ENCODE peak calls at places on chromosomes 1 and 21, in four cellular contexts. L is K562, M is H1, S is GM12878. N is an unnamed sample.

GRCh38 chr21:37139902-37140301 is 66.8 kb downstream of the TTC3 start:
- DNase-seq in L (no peak), M (no peak), S (no peak), N (no peak)

GRCh38 chr1:242890211-242890741 is 364.8 kb downstream of the CEP170 start:
- DNase-seq in L (no peak), M (peak), S (no peak), N (peak)

GRCh38 chr1:248828845-248829244 is 3.1 kb upstream of the SH3BP5L start:
- DNase-seq in L (peak), M (no peak), S (no peak), N (peak)

GRCh38 chr1:223455470-223455869 is 62.3 kb downstream of the CCDC185 start:
- DNase-seq in L (no peak), M (no peak), S (no peak), N (no peak)

GRCh38 chr1:226181996-226182714 is 4.4 kb downstream of the ACBD3 start:
- DNase-seq in L (no peak), M (no peak), S (no peak), N (peak)

GRCh38 chr1:55321947-55322346 is 106.8 kb upstream of the USP24 start:
- DNase-seq in L (no peak), M (no peak), S (no peak), N (peak)

GRCh38 chr1:87588445-87588844 is 259.8 kb downstream of the LMO4 start:
- DNase-seq in L (no peak), M (no peak), S (peak), N (no peak)

GRCh38 chr21:35573472-35574389 is 486.6 kb downstream of the SETD4 start:
- DNase-seq in L (no peak), M (no peak), S (no peak), N (no peak)

GRCh38 chr1:163836446-163836845 is 514.7 kb downstream of the NUF2 start:
- DNase-seq in L (no peak), M (no peak), S (no peak), N (no peak)

DNA sequence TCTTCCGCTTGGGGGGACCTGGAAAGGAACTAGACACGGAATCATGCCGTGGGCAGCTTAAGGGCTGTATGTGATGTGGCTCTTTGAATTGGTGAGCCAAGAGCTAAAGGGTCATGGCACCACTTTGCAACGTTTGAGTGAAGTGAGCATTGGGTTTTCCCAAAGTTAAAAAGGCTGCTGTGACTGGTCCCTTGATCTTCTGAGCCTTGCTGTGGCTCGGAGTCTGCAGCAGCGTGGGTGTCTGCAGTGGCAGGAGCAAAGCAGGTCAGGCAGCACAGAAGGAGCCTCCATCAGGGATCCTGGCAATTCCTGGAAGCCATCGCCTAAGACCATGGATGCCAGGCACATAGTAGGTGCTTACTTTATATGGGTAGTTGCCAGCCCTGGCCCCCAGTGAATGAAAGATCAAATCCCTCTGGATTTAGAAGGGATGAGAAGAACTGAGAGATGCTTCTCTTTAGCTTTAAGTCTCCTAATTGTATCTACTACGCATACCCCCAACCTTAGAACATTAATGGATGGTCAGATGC is 1.8 kb downstream of the SMYD2 start:
- DNase-seq in L (no peak), M (no peak), S (no peak), N (no peak)
- TF ChIP-seq HDAC2 in L (no peak), M (no peak), S (no peak), N (no peak)

GRCh38 chr1:39852214-39852791 is 31.0 kb downstream of the TRIT1 start:
- DNase-seq in L (no peak), M (no peak), S (no peak), N (no peak)

GRCh38 chr1:39852876-39853275 is 30.4 kb downstream of the TRIT1 start:
- DNase-seq in L (no peak), M (no peak), S (no peak), N (no peak)

GRCh38 chr1:39847940-39848339 is 35.4 kb downstream of the TRIT1 start:
- DNase-seq in L (no peak), M (no peak), S (no peak), N (no peak)

GRCh38 chr1:39849203-39849602 is 34.1 kb downstream of the TRIT1 start:
- DNase-seq in L (no peak), M (no peak), S (no peak), N (no peak)

GRCh38 chr1:39850606-39851216 is 32.6 kb downstream of the TRIT1 start:
- DNase-seq in L (no peak), M (no peak), S (no peak), N (no peak)
- TF ChIP-seq HDAC2 in L (no peak), M (no peak), S (no peak), N (no peak)

DNA sequence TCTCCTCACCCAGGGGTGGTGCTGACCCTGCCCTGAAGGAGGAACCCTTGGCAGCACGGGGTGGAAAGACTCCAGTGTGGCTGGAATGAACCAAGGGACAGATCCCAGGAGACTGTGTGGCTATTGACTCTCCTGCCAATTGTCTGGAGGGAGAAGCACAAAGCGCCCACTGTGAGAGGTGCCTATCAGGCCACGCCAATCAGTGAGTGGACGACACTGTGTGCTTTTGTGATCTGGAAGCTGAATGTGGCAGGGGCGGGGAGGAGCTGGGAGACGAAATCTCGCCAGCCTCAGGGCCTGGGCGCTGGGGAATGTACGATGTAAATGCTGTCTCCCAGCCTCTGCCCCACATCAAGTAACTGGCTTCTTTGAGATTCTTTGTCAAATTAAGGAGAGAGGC is 167.1 kb downstream of the ZBTB18 start:
- DNase-seq in L (no peak), M (no peak), S (no peak), N (no peak)
- TF ChIP-seq HDAC2 in L (no peak), M (no peak), S (no peak), N (no peak)

GRCh38 chr21:41630249-41630648 is 122.3 kb upstream of the TMPRSS2 start:
- DNase-seq in L (no peak), M (no peak), S (no peak), N (peak)
- TF ChIP-seq HDAC2 in L (no peak), M (no peak), S (no peak), N (no peak)

GRCh38 chr1:25770541-25771245 is 29.3 kb upstream of the SELENON start:
- DNase-seq in L (no peak), M (no peak), S (no peak), N (no peak)
- TF ChIP-seq HDAC2 in L (no peak), M (no peak), S (no peak), N (no peak)

DNA sequence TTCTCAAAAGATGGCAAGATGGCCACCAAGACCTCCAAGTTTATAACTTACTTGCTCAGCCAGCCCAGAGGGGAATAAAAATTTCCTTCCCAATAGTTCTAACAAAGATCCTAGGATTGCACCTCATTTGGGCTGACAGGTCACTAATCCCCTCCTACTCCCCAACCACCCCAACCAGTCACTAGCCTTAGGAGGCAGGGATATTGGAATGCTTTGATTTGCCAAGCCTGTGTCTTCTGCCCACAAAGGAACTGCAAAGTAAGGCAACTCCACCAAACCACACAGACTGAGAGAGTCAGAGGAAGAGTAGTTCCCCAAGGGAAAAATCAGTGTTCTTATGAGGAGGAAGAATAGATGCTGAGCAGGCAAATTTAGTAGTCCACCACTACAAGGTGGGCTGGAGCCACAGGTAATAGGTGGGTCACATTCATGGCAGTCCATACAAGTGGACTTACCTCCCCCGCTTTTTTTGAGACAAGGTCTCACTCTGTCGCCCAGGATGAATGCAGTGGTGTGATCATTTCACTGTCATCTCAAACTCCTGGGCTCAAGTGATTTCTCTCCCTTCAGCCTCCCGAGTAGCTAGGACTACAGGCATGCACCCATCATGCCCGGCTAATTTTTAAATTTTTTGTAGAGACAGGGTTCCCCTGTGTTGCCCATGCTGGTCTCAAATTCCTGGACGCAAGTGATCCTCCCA is 3.7 kb upstream of the TMEM39B start:
- DNase-seq in L (no peak), M (no peak), S (no peak), N (no peak)
- TF ChIP-seq HDAC2 in L (no peak), M (no peak), S (no peak), N (no peak)

DNA sequence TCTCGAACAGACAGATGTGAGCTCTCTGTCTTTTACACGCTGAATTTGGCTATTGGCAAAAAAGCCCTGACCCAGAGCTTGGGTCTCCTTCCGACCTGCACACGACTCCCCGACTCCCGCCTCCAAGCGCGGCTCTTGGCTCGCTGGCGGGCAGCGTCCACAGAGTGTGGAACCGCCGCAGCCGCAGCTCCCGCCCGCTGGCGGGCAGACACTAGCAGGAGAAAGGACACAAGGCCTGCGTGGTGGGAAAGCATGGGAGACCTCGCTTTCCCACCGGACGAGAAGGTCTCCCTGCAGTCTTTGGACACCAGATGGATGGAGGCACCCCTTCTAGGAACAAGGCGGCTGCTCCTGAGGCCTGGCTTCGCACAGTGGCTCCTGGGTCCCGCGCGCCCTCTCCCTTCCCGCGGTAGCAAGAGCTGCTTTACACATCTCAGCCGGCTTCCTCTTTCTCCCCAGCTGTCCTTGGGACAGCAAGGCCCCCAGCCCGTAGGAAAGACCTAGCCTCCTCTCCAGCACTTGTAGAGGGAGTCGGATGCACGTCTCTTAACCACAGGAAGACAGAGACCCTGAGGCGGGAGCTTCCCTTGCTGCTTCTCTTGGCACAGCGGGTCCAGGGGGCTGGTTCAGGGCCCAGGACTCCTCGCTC is 92.1 kb downstream of the PRKAB2 start:
- DNase-seq in L (no peak), M (no peak), S (no peak), N (no peak)
- TF ChIP-seq HDAC2 in L (no peak), M (no peak), S (no peak), N (no peak)

GRCh38 chr1:174736831-174737230 is 262.9 kb upstream of the CACYBP start:
- DNase-seq in L (no peak), M (no peak), S (no peak), N (no peak)
- TF ChIP-seq HDAC2 in L (no peak), M (no peak), S (no peak), N (no peak)